ENCODE peak calls at places on chromosomes 4 and X, in eight cellular contexts. One of them, this sample, is unnamed.

GRCh38 chr4:4606321-4606720 is 64.5 kb upstream of the STX18 start:
- DNase-seq in dorsolateral prefrontal cortex: peak
- DNase-seq in fibroblast of mammary gland: peak
- DNase-seq in heart left ventricle: no peak
- DNase-seq in OCI-LY7: no peak
- DNase-seq in suprapubic skin: no peak
- DNase-seq in AG04450: no peak
- DNase-seq in AG10803: peak
- DNase-seq in this sample: no peak

GRCh38 chr4:121112530-121112929 is 40.2 kb upstream of the NDNF start:
- DNase-seq in dorsolateral prefrontal cortex: no peak
- DNase-seq in fibroblast of mammary gland: no peak
- DNase-seq in heart left ventricle: no peak
- DNase-seq in OCI-LY7: no peak
- DNase-seq in suprapubic skin: no peak
- DNase-seq in AG04450: no peak
- DNase-seq in AG10803: no peak
- DNase-seq in this sample: no peak

GRCh38 chr4:176451441-176451840 is 131.7 kb downstream of the SPCS3 start:
- DNase-seq in dorsolateral prefrontal cortex: peak
- DNase-seq in fibroblast of mammary gland: no peak
- DNase-seq in heart left ventricle: no peak
- DNase-seq in OCI-LY7: no peak
- DNase-seq in suprapubic skin: no peak
- DNase-seq in AG04450: no peak
- DNase-seq in AG10803: no peak
- DNase-seq in this sample: no peak

GRCh38 chrX:19658030-19658429 is 142.7 kb upstream of the MAP3K15 start:
- DNase-seq in dorsolateral prefrontal cortex: no peak
- DNase-seq in fibroblast of mammary gland: peak
- DNase-seq in heart left ventricle: no peak
- DNase-seq in OCI-LY7: no peak
- DNase-seq in suprapubic skin: no peak
- DNase-seq in AG04450: no peak
- DNase-seq in AG10803: peak
- DNase-seq in this sample: no peak

GRCh38 chr4:56424697-56425514 is 10.5 kb downstream of the PPAT start:
- DNase-seq in dorsolateral prefrontal cortex: no peak
- DNase-seq in fibroblast of mammary gland: peak
- DNase-seq in heart left ventricle: no peak
- DNase-seq in OCI-LY7: peak
- DNase-seq in suprapubic skin: no peak
- DNase-seq in AG04450: no peak
- DNase-seq in AG10803: peak
- DNase-seq in this sample: no peak

GRCh38 chrX:34813618-34814017 is 129.0 kb upstream of the FAM47B start:
- DNase-seq in dorsolateral prefrontal cortex: no peak
- DNase-seq in fibroblast of mammary gland: peak
- DNase-seq in heart left ventricle: no peak
- DNase-seq in OCI-LY7: no peak
- DNase-seq in suprapubic skin: no peak
- DNase-seq in AG04450: no peak
- DNase-seq in AG10803: peak
- DNase-seq in this sample: no peak

GRCh38 chr4:185993328-185993973 is 75.5 kb upstream of the TLR3 start:
- DNase-seq in dorsolateral prefrontal cortex: no peak
- DNase-seq in fibroblast of mammary gland: no peak
- DNase-seq in heart left ventricle: no peak
- DNase-seq in OCI-LY7: no peak
- DNase-seq in suprapubic skin: no peak
- DNase-seq in AG04450: no peak
- DNase-seq in AG10803: no peak
- DNase-seq in this sample: no peak

GRCh38 chr4:151575646-151576045 is 166.7 kb downstream of the FHIP1A start:
- DNase-seq in dorsolateral prefrontal cortex: no peak
- DNase-seq in fibroblast of mammary gland: no peak
- DNase-seq in heart left ventricle: no peak
- DNase-seq in OCI-LY7: no peak
- DNase-seq in suprapubic skin: no peak
- DNase-seq in AG04450: no peak
- DNase-seq in AG10803: no peak
- DNase-seq in this sample: no peak

GRCh38 chr4:37685726-37686372 is 327 bp downstream of the RELL1 start:
- DNase-seq in dorsolateral prefrontal cortex: peak
- DNase-seq in fibroblast of mammary gland: no peak
- DNase-seq in heart left ventricle: no peak
- DNase-seq in OCI-LY7: peak
- DNase-seq in suprapubic skin: peak
- DNase-seq in AG04450: no peak
- DNase-seq in AG10803: peak
- DNase-seq in this sample: no peak

GRCh38 chr4:37680089-37680488 is 6.1 kb downstream of the RELL1 start:
- DNase-seq in dorsolateral prefrontal cortex: no peak
- DNase-seq in fibroblast of mammary gland: no peak
- DNase-seq in heart left ventricle: no peak
- DNase-seq in OCI-LY7: no peak
- DNase-seq in suprapubic skin: no peak
- DNase-seq in AG04450: no peak
- DNase-seq in AG10803: no peak
- DNase-seq in this sample: no peak

GRCh38 chr4:37684154-37684553 is 2.0 kb downstream of the RELL1 start:
- DNase-seq in dorsolateral prefrontal cortex: no peak
- DNase-seq in fibroblast of mammary gland: no peak
- DNase-seq in heart left ventricle: no peak
- DNase-seq in OCI-LY7: peak
- DNase-seq in suprapubic skin: no peak
- DNase-seq in AG04450: no peak
- DNase-seq in AG10803: no peak
- DNase-seq in this sample: no peak

GRCh38 chr4:37685211-37685725 is 908 bp downstream of the RELL1 start:
- DNase-seq in dorsolateral prefrontal cortex: no peak
- DNase-seq in fibroblast of mammary gland: peak
- DNase-seq in heart left ventricle: no peak
- DNase-seq in OCI-LY7: peak
- DNase-seq in suprapubic skin: no peak
- DNase-seq in AG04450: peak
- DNase-seq in AG10803: peak
- DNase-seq in this sample: no peak

DNA sequence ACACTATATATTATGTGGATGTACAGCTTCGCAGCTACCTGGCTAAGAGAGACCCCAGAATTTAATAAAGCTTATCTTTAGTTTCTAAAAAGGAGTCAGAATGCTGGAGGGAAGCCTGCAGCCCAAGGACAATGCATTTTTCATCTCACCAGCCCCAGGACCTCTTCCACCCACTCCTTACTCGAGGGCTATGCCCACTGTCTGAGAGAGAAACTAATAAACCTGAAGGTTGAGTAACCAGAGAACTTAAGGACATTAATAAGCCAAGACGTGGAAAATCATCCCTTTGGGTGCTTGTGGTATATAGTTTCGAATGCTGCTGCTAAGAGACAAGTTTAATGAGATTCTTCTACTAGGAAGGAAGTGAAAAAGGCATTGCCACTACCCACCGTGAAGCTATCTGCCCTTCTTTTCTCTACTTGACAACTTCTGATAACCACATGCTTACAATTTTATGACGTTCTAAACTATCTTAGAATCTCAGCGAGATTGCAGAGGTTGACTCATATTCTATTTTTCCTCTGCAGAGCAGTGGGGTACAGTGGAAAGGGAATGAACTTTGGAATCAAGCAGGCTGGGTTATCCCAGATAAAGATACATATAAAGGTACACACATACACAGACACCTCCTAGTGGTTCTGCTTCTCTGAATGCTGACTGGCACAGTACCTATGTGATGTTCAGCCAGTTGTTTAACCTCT is 3.3 kb downstream of the RELL1 start:
- DNase-seq in dorsolateral prefrontal cortex: no peak
- DNase-seq in fibroblast of mammary gland: no peak
- DNase-seq in heart left ventricle: no peak
- DNase-seq in OCI-LY7: peak
- DNase-seq in suprapubic skin: no peak
- DNase-seq in AG04450: no peak
- DNase-seq in AG10803: no peak
- DNase-seq in this sample: no peak
- TF ChIP-seq CTCF in dorsolateral prefrontal cortex: no peak
- TF ChIP-seq CTCF in fibroblast of mammary gland: no peak
- TF ChIP-seq CTCF in heart left ventricle: no peak
- TF ChIP-seq CTCF in OCI-LY7: peak
- TF ChIP-seq CTCF in suprapubic skin: no peak
- TF ChIP-seq CTCF in AG04450: no peak
- TF ChIP-seq CTCF in AG10803: no peak
- TF ChIP-seq CTCF in this sample: peak

DNA sequence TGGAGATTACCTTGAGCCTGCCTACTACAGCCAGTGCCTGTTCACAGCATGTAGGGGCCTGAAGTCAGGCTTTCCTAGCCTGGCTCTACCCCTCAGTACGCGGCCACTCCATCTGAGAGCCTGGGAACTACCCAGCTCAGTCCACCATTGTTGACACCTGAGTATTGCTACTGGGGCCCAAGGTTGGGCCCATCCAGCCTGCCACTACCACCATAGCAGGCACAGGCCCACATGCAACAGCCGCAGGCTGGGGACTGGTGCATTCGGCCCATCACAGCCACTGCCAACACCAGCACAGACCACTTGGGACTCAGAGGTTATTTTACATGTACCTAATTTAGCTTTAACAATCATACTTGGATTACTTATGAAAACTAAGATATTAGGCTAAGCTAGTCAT is 314.0 kb downstream of the GALNTL6 start:
- DNase-seq in dorsolateral prefrontal cortex: no peak
- DNase-seq in fibroblast of mammary gland: no peak
- DNase-seq in heart left ventricle: no peak
- DNase-seq in OCI-LY7: no peak
- DNase-seq in suprapubic skin: no peak
- DNase-seq in AG04450: no peak
- DNase-seq in AG10803: no peak
- DNase-seq in this sample: no peak
- H3K4me3 ChIP-seq in dorsolateral prefrontal cortex: no peak
- H3K4me3 ChIP-seq in fibroblast of mammary gland: no peak
- H3K4me3 ChIP-seq in heart left ventricle: no peak
- H3K4me3 ChIP-seq in OCI-LY7: no peak
- H3K4me3 ChIP-seq in suprapubic skin: no peak
- H3K4me3 ChIP-seq in AG04450: no peak
- H3K4me3 ChIP-seq in AG10803: no peak
- H3K4me3 ChIP-seq in this sample: no peak

GRCh38 chr4:8221985-8222384 is 22.9 kb downstream of the SH3TC1 start:
- DNase-seq in dorsolateral prefrontal cortex: no peak
- DNase-seq in fibroblast of mammary gland: no peak
- DNase-seq in heart left ventricle: peak
- DNase-seq in OCI-LY7: no peak
- DNase-seq in suprapubic skin: no peak
- DNase-seq in AG04450: no peak
- DNase-seq in AG10803: no peak
- DNase-seq in this sample: no peak

GRCh38 chr4:8219236-8219635 is 20.1 kb downstream of the SH3TC1 start:
- DNase-seq in dorsolateral prefrontal cortex: no peak
- DNase-seq in fibroblast of mammary gland: no peak
- DNase-seq in heart left ventricle: peak
- DNase-seq in OCI-LY7: no peak
- DNase-seq in suprapubic skin: no peak
- DNase-seq in AG04450: no peak
- DNase-seq in AG10803: no peak
- DNase-seq in this sample: no peak

GRCh38 chr4:8222609-8223391 is 23.7 kb downstream of the SH3TC1 start:
- DNase-seq in dorsolateral prefrontal cortex: no peak
- DNase-seq in fibroblast of mammary gland: no peak
- DNase-seq in heart left ventricle: peak
- DNase-seq in OCI-LY7: no peak
- DNase-seq in suprapubic skin: no peak
- DNase-seq in AG04450: no peak
- DNase-seq in AG10803: no peak
- DNase-seq in this sample: no peak

GRCh38 chr4:8220661-8221446 is 21.8 kb downstream of the SH3TC1 start:
- DNase-seq in dorsolateral prefrontal cortex: no peak
- DNase-seq in fibroblast of mammary gland: no peak
- DNase-seq in heart left ventricle: peak
- DNase-seq in OCI-LY7: no peak
- DNase-seq in suprapubic skin: no peak
- DNase-seq in AG04450: no peak
- DNase-seq in AG10803: no peak
- DNase-seq in this sample: no peak

DNA sequence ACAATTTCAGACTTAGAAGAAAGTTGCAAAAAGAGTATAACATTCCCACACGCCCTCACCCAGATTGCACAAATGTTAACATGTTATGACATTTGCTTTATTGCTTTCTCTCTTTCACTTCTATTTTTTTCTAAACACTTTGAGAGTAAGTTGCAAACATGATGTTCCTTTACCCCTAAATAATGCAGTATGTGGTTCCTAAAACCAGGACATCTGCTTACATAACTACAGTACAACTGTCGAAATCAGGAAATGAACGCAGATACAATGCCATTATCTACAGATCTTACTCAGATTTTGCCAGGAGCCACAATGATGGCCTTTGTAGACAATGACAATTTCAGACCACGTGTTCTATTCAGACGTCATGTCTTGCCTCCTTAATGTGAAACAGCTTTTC is 22.4 kb downstream of the SH3TC1 start:
- DNase-seq in dorsolateral prefrontal cortex: no peak
- DNase-seq in fibroblast of mammary gland: peak
- DNase-seq in heart left ventricle: no peak
- DNase-seq in OCI-LY7: no peak
- DNase-seq in suprapubic skin: no peak
- DNase-seq in AG04450: no peak
- DNase-seq in AG10803: peak
- DNase-seq in this sample: no peak
- TF ChIP-seq CTCF in dorsolateral prefrontal cortex: no peak
- TF ChIP-seq CTCF in fibroblast of mammary gland: no peak
- TF ChIP-seq CTCF in heart left ventricle: no peak
- TF ChIP-seq CTCF in OCI-LY7: no peak
- TF ChIP-seq CTCF in suprapubic skin: no peak
- TF ChIP-seq CTCF in AG04450: no peak
- TF ChIP-seq CTCF in AG10803: no peak
- TF ChIP-seq CTCF in this sample: no peak

DNA sequence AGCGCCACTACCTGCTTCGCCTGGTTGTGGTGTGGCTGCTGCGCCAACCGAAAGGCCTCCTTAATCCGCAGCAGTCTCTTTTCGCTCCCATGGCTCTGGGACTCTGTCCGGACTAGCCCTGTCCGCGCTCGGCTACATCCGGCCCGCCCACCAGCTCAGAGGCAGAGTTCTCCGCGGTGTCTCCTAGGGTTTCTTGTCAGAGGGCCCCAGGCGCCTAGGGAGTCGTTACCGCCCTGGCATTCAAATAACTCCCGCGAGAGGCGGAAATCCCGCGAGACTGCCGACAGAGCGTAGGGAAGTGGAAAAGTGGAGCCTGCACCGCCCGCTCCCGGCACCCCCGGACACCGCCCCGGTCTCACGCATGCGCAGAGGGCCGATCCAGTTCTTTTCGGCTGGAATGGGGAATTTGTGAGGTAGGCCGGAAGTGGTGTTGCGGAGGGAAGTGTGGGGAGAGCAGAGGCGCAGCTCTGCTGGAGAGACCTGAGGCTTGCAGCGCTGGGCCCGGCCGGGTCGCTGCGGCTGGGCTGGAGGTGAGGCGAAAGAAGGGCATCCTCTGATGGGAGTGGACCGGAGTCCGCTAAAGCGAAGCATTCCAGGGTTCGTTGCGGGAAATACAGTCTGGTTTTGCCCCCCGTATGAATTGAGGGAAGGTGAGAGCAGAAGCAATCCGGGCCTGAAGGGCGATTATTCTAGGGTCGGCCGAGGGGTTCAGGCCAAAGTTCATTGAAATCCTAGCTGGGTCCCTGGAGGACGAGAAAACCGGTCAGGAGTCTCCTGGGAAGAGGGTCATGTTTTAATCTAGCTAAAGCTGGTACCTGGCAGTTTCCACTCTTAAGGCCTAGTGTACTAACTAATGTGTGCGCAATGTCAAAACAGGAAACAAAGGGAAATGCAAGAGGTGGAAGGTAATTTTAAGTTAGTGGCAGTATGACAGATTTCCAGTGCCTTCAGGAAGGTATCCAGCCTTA is at the start of gene FAM200B:
- DNase-seq in dorsolateral prefrontal cortex: peak
- DNase-seq in fibroblast of mammary gland: peak
- DNase-seq in heart left ventricle: peak
- DNase-seq in OCI-LY7: peak
- DNase-seq in suprapubic skin: peak
- DNase-seq in AG04450: peak
- DNase-seq in AG10803: peak
- DNase-seq in this sample: peak
- H3K4me3 ChIP-seq in dorsolateral prefrontal cortex: peak
- H3K4me3 ChIP-seq in fibroblast of mammary gland: peak
- H3K4me3 ChIP-seq in heart left ventricle: peak
- H3K4me3 ChIP-seq in OCI-LY7: peak
- H3K4me3 ChIP-seq in suprapubic skin: peak
- H3K4me3 ChIP-seq in AG04450: peak
- H3K4me3 ChIP-seq in AG10803: peak
- H3K4me3 ChIP-seq in this sample: peak